ENCODE peak calls at places on chromosomes 11 and 22, in nine cellular contexts. J is GF-D8; P is left kidney; E is A549; B is activated naive CD8-positive, alpha-beta T cell treated with anti-CD3 and anti-CD28 coated beads, Interleukin-2, amount 50 U/mL, for 24 hours; L is NCI-H2107; O is globus pallidus; U is effector CD4-positive, alpha-beta T cell; R is SK-N-SH. K is an unnamed sample.

GRCh38 chr11:86524603-86525352 is 147.6 kb downstream of the ME3 start:
- DNase-seq in J (no peak), P (no peak), E (peak; percentile 79), B (no peak), L (no peak), O (no peak), U (no peak), R (peak; percentile 16), K (no peak)

GRCh38 chr11:43943931-43944751 is 1.7 kb downstream of the C11orf96 start:
- DNase-seq in J (no peak), P (peak; percentile 26), E (no peak), B (peak; percentile 51), L (no peak), O (no peak), U (no peak), R (no peak), K (no peak)

GRCh38 chr22:33090836-33091235 is 32.7 kb upstream of the SYN3 start:
- DNase-seq in J (no peak), P (no peak), E (no peak), B (no peak), L (no peak), O (no peak), U (no peak), R (no peak), K (no peak)

GRCh38 chr11:131375936-131376335 is 5.5 kb downstream of the NTM start:
- DNase-seq in J (no peak), P (no peak), E (no peak), B (no peak), L (no peak), O (no peak), U (no peak), R (no peak), K (no peak)

GRCh38 chr11:11998091-11998781 is 10.2 kb downstream of the DKK3 start:
- DNase-seq in J (no peak), P (no peak), E (peak; percentile 62), B (no peak), L (no peak), O (no peak), U (no peak), R (no peak), K (no peak)

GRCh38 chr22:44889233-44889878 is 120.4 kb downstream of the PHF21B start:
- DNase-seq in J (no peak), P (peak; percentile 48), E (no peak), B (no peak), L (no peak), O (no peak), U (no peak), R (peak; percentile 62), K (no peak)

GRCh38 chr22:19875531-19876313 is 21.0 kb upstream of the GNB1L start:
- DNase-seq in J (no peak), P (no peak), E (no peak), B (no peak), L (no peak), O (no peak), U (no peak), R (peak; percentile 42), K (no peak)

GRCh38 chr11:83493918-83494317 is 207.8 kb upstream of the CCDC90B start:
- DNase-seq in J (no peak), P (peak; percentile 82), E (no peak), B (no peak), L (no peak), O (no peak), U (no peak), R (no peak), K (no peak)

GRCh38 chr22:32850591-32851517 is 49.3 kb downstream of the TIMP3 start:
- DNase-seq in J (no peak), P (peak; percentile 22), E (no peak), B (no peak), L (no peak), O (peak; percentile 76), U (no peak), R (no peak), K (no peak)

GRCh38 chr11:12112150-12112520 is 1.7 kb downstream of the MICAL2 start:
- DNase-seq in J (no peak), P (no peak), E (no peak), B (no peak), L (no peak), O (no peak), U (no peak), R (no peak), K (no peak)

GRCh38 chr11:95977534-95978174 is 53.7 kb upstream of the MTMR2 start:
- DNase-seq in J (no peak), P (peak; percentile 29), E (peak; percentile 86), B (no peak), L (no peak), O (no peak), U (no peak), R (no peak), K (no peak)

K was measured in OCI-LY7.